ENCODE peak calls at places on chromosomes 7 and 10, in eight cellular contexts. F is neural progenitor cell, E is heart right ventricle, Q is HCT116, Y is WERI-Rb-1, K is sigmoid colon, H is choroid plexus epithelial cell, R is hepatocyte. X is an unnamed sample.

GRCh38 chr7:65390588-65390987 is 16.9 kb downstream of the ZNF92 start:
- DNase-seq in H (no peak), E (no peak), K (no peak), F (no peak), Y (no peak), Q (no peak), R (peak), X (no peak)

GRCh38 chr7:115838829-115839228 is 191.7 kb downstream of the TFEC start:
- DNase-seq in E (no peak), F (no peak), R (no peak), Q (no peak), Y (no peak), H (peak), K (no peak), X (no peak)

GRCh38 chr10:92121686-92122492 is 169.0 kb downstream of the CPEB3 start:
- DNase-seq in R (no peak), E (no peak), F (no peak), Q (no peak), K (no peak), Y (no peak), H (no peak), X (no peak)

GRCh38 chr7:100867796-100868485 is 754 bp downstream of the TRIP6 start:
- DNase-seq in E (no peak), R (peak), F (peak), H (peak), Q (no peak), Y (no peak), K (no peak), X (no peak)

GRCh38 chr7:100895956-100896742 is 461 bp upstream of the ACHE start:
- DNase-seq in H (no peak), K (peak), Q (no peak), F (peak), Y (peak), R (peak), E (peak), X (no peak)

GRCh38 chr7:119028736-119029135 is 804.2 kb downstream of the ANKRD7 start:
- DNase-seq in Q (no peak), Y (no peak), K (no peak), H (no peak), R (no peak), F (no peak), E (no peak), X (no peak)

GRCh38 chr10:111186385-111186784 is 109.6 kb downstream of the ADRA2A start:
- DNase-seq in Q (no peak), K (no peak), E (no peak), Y (no peak), R (no peak), H (no peak), F (no peak), X (no peak)

GRCh38 chr10:51109821-51110533 is 35.7 kb downstream of the PRKG1 start:
- DNase-seq in Q (no peak), H (peak), E (no peak), Y (no peak), F (no peak), K (no peak), R (no peak), X (no peak)

GRCh38 chr7:18552943-18553584 is 57.5 kb downstream of the HDAC9 start:
- DNase-seq in E (no peak), F (no peak), R (no peak), Q (no peak), K (no peak), H (peak), Y (no peak), X (no peak)

GRCh38 chr10:84391326-84391725 is 62.9 kb downstream of the CCSER2 start:
- DNase-seq in K (no peak), R (no peak), Q (no peak), Y (no peak), H (no peak), E (no peak), F (no peak), X (no peak)

GRCh38 chr7:131234719-131235488 is 92.8 kb upstream of the MKLN1 start:
- DNase-seq in R (no peak), H (peak), F (no peak), K (no peak), E (no peak), Y (no peak), Q (no peak), X (no peak)

GRCh38 chr7:77368974-77369373 is 47.2 kb downstream of the GSAP start:
- DNase-seq in R (no peak), E (no peak), H (peak), Y (no peak), Q (peak), F (no peak), K (no peak), X (no peak)

GRCh38 chr10:96998329-96998888 is 166.3 kb downstream of the LCOR start:
- DNase-seq in H (peak), R (peak), K (no peak), F (no peak), Y (no peak), E (no peak), Q (no peak), X (peak)

DNA sequence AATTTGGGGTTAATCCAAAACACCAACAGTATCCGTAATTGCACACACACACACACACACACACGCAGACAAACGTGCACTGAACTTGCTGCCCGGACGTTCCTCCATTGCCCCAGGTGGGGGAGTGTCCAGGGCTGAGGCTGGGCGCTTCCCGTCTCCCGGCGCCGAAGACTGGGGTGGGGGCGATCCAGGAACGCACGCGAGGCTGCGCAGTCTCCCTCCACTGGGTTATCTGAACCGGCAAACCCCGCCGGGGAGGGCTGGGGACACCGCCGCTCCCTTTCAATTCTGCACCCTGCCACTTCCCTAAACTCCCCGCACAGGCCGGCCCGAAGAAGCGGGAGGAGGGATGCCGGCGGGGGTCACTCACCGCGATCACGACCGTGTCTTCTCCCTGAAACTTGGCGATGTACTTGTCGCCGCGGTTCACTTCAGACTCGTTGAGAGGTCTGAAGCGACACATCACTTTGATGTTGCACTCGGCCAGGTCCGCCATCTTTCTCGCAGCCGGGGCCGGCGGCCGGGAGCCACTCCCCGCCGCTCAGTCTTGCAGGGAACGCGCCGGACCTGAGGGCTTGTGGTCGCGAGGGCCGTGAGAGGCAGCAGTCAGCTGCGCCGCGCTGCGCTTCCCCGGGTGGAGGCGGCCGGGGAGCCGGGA is 618 bp downstream of the KIF5B start:
- DNase-seq in F (peak), K (peak), E (peak), Q (no peak), R (peak), Y (peak), H (peak), X (no peak)
- TF ChIP-seq CTCF in F (no peak), K (no peak), E (peak), Q (no peak), R (no peak), Y (no peak), H (peak), X (peak)

DNA sequence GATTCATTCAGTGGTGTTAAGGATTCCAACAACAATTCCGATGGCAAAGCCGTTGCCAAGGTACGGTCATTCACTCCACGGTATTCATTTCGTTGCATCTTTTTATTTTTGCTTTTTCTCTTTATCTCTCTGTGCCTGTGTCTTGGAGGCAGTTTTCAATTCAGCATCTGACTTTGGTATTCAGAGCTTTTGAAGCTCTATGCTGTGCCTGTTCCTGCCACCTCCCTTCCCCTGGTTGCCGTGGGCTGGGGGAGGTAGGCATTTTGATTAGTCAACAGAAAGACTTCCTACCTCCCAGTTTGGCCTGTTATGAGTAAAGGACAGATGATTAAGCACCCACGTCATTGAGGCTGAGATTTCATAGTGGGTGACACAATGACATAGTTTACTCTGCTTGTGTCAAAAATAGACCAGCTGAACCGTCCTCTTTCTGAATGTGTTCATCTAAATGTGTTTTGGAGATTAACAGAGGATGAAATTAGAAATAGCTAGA is 149.5 kb downstream of the ARID5B start:
- DNase-seq in K (no peak), E (peak), Y (no peak), H (peak), Q (peak), R (peak), F (no peak), X (peak)
- H3K4me3 ChIP-seq in K (peak), E (no peak), Y (no peak), H (peak), Q (no peak), R (peak), F (no peak), X (peak)

GRCh38 chr10:55062349-55062748 is 261.3 kb upstream of the PCDH15 start:
- DNase-seq in K (no peak), E (no peak), R (no peak), Y (no peak), F (no peak), H (no peak), Q (no peak), X (no peak)
- TF ChIP-seq CTCF in K (no peak), E (no peak), R (no peak), Y (no peak), F (no peak), H (no peak), Q (no peak), X (no peak)

GRCh38 chr7:2812119-2812487 is 32.0 kb downstream of the GNA12 start:
- DNase-seq in H (peak), E (no peak), R (no peak), Y (no peak), K (peak), F (no peak), Q (no peak), X (no peak)
- H3K4me3 ChIP-seq in H (peak), E (no peak), R (no peak), Y (no peak), K (no peak), F (no peak), Q (no peak), X (no peak)